ENCODE peak calls at places on chromosomes 2 and 18, in ten cellular contexts. H is colonic mucosa; Y is cardiac muscle cell; Z is small intestine; J is psoas muscle; D is A673; C is aorta; B is K562; S is CD4-positive, alpha-beta memory T cell; U is IMR-90. I is an unnamed sample. For H3K4me1 and H3K9me3, the result is how much of the 10 kb centered on the place peaks cover.

GRCh38 chr2:3045318-3045921 is 332.2 kb downstream of the EIPR1 start:
- DNase-seq in U (no peak), H (no peak), S (no peak), J (no peak), D (no peak), B (no peak), Y (no peak), Z (no peak), C (no peak), I (no peak)

GRCh38 chr2:10414000-10414451 is 34.1 kb downstream of the ODC1 start:
- DNase-seq in H (peak), U (peak), D (no peak), Y (no peak), Z (peak), J (no peak), B (no peak), S (no peak), C (no peak), I (peak)

GRCh38 chr2:221747289-221747972 is 175.3 kb upstream of the EPHA4 start:
- DNase-seq in B (no peak), U (no peak), C (no peak), Z (no peak), D (no peak), J (no peak), Y (no peak), S (no peak), H (no peak), I (no peak)

GRCh38 chr18:69102959-69103358 is 297.7 kb upstream of the DOK6 start:
- DNase-seq in S (no peak), C (no peak), B (no peak), Y (peak), U (peak), H (no peak), Z (no peak), J (no peak), D (no peak), I (no peak)

GRCh38 chr2:26355038-26355995 is 8.7 kb upstream of the ADGRF3 start:
- DNase-seq in D (peak), B (peak), C (no peak), J (no peak), S (no peak), Y (peak), H (no peak), Z (no peak), U (peak), I (peak)

GRCh38 chr18:33755918-33756590 is 178.0 kb downstream of the ASXL3 start:
- DNase-seq in J (no peak), H (peak), S (no peak), Y (peak), B (no peak), D (peak), U (peak), Z (peak), C (no peak), I (peak)

GRCh38 chr2:106147665-106148064 is 46.4 kb downstream of the UXS1 start:
- DNase-seq in D (no peak), J (no peak), C (no peak), H (no peak), Z (no peak), U (peak), B (no peak), S (peak), Y (no peak), I (no peak)

GRCh38 chr2:101698419-101699190 is 1.1 kb downstream of the MAP4K4 start:
- DNase-seq in J (no peak), Y (peak), Z (peak), H (peak), U (no peak), D (peak), B (peak), S (peak), C (no peak), I (peak)

GRCh38 chr2:237576974-237577373 is 10.6 kb downstream of the PRLH start:
- DNase-seq in Z (no peak), D (no peak), H (no peak), Y (no peak), C (peak), J (no peak), U (no peak), B (no peak), S (no peak), I (no peak)

GRCh38 chr2:207296265-207296948 is 130.7 kb upstream of the KLF7 start:
- DNase-seq in S (no peak), Y (no peak), D (no peak), C (no peak), J (no peak), B (no peak), H (no peak), Z (no peak), U (peak), I (no peak)

GRCh38 chr2:23594079-23594494 is 209.1 kb downstream of the KLHL29 start:
- DNase-seq in U (no peak), S (no peak), D (no peak), J (no peak), Z (no peak), H (no peak), C (no peak), B (no peak), Y (no peak), I (no peak)

GRCh38 chr18:32280188-32280783 is 90.4 kb downstream of the MEP1B start:
- DNase-seq in S (no peak), U (no peak), J (no peak), H (peak), Y (no peak), C (no peak), B (no peak), Z (peak), D (no peak), I (no peak)

GRCh38 chr18:886076-886475 is 18.6 kb upstream of the ADCYAP1 start:
- DNase-seq in D (no peak), Z (no peak), B (no peak), C (no peak), U (no peak), J (no peak), H (no peak), Y (no peak), S (no peak), I (no peak)

GRCh38 chr2:189954989-189955388 is 107.5 kb downstream of the MSTN start:
- DNase-seq in Z (no peak), B (no peak), S (no peak), H (no peak), Y (no peak), J (no peak), U (no peak), C (no peak), D (no peak), I (no peak)

GRCh38 chr18:48032876-48033769 is 102.7 kb upstream of the SMAD2 start:
- DNase-seq in Z (no peak), U (peak), Y (peak), B (no peak), S (no peak), D (no peak), J (no peak), H (no peak), C (no peak), I (no peak)

GRCh38 chr2:162261032-162261945 is 18.0 kb upstream of the FAP start:
- DNase-seq in C (peak), D (peak), H (peak), J (peak), Y (peak), B (no peak), U (peak), Z (peak), S (no peak), I (peak)

GRCh38 chr2:158079672-158080071 is 22.0 kb upstream of the UPP2 start:
- DNase-seq in J (no peak), U (peak), H (no peak), D (no peak), C (no peak), Z (no peak), S (no peak), Y (no peak), B (no peak), I (peak)

GRCh38 chr18:79394438-79395307 is 1.1 kb upstream of the NFATC1 start:
- DNase-seq in Z (no peak), S (peak), U (peak), H (no peak), J (no peak), Y (peak), D (peak), B (peak), C (peak), I (peak)

GRCh38 chr2:133755515-133756311 is 187.4 kb upstream of the NCKAP5 start:
- DNase-seq in H (no peak), J (no peak), D (peak), B (no peak), Y (peak), U (peak), C (no peak), Z (no peak), S (no peak), I (peak)

GRCh38 chr2:127932199-127932877 is 46.6 kb upstream of the AMMECR1L start:
- DNase-seq in U (peak), S (no peak), D (no peak), B (no peak), Z (peak), Y (peak), C (no peak), J (no peak), H (no peak), I (peak)

GRCh38 chr18:55466789-55467188 is 121.2 kb downstream of the TCF4 start:
- DNase-seq in Z (no peak), Y (no peak), C (no peak), S (no peak), U (no peak), H (no peak), J (no peak), B (no peak), D (no peak), I (no peak)

GRCh38 chr2:233165895-233166661 is 85.4 kb upstream of the ATG16L1 start:
- DNase-seq in U (no peak), C (peak), J (peak), D (no peak), H (peak), S (peak), B (peak), Y (peak), Z (peak), I (peak)

GRCh38 chr2:59025157-59025757 is 784.1 kb upstream of the FANCL start:
- DNase-seq in B (peak), J (peak), C (no peak), S (no peak), U (peak), Y (peak), H (peak), Z (peak), D (peak), I (peak)

GRCh38 chr18:55732227-55733106 is 144.5 kb upstream of the TCF4 start:
- DNase-seq in S (no peak), B (peak), Y (peak), D (no peak), C (no peak), Z (no peak), H (no peak), U (peak), J (no peak), I (no peak)

GRCh38 chr2:223012291-223012690 is 39.7 kb upstream of the KCNE4 start:
- DNase-seq in D (no peak), U (no peak), B (no peak), C (no peak), Y (no peak), S (no peak), H (no peak), J (no peak), Z (no peak), I (no peak)

GRCh38 chr2:24015562-24016375 is 5.9 kb downstream of the MFSD2B start:
- DNase-seq in C (no peak), H (no peak), Y (peak), D (no peak), B (peak), Z (no peak), S (no peak), J (no peak), U (peak), I (peak)

GRCh38 chr2:139067874-139068273 is 287.7 kb upstream of the NXPH2 start:
- DNase-seq in H (no peak), U (no peak), Y (no peak), D (no peak), S (no peak), B (no peak), Z (no peak), C (no peak), J (no peak), I (no peak)

GRCh38 chr2:176582990-176583481 is 313.8 kb downstream of the MTX2 start:
- DNase-seq in S (no peak), C (peak), D (peak), Y (peak), H (no peak), Z (no peak), J (no peak), U (peak), B (peak), I (peak)

GRCh38 chr2:169818241-169818640 is 6.5 kb downstream of the METTL5 start:
- DNase-seq in C (no peak), H (no peak), Y (no peak), U (no peak), S (no peak), J (no peak), Z (no peak), B (no peak), D (no peak), I (no peak)

GRCh38 chr18:70491734-70492348 is 203.0 kb downstream of the SOCS6 start:
- DNase-seq in H (peak), U (peak), C (peak), D (peak), Z (peak), J (no peak), B (peak), Y (peak), S (peak), I (peak)

GRCh38 chr2:183089192-183089851 is 10.8 kb downstream of the DUSP19 start:
- DNase-seq in B (no peak), S (no peak), H (no peak), J (no peak), U (no peak), Y (no peak), C (no peak), D (no peak), Z (peak), I (no peak)

GRCh38 chr2:112253261-112253807 is 1.5 kb downstream of the ZC3H8 start:
- DNase-seq in C (no peak), B (no peak), D (no peak), H (no peak), Z (no peak), S (no peak), U (no peak), Y (no peak), J (no peak), I (no peak)

GRCh38 chr2:63827749-63828148 is 13.9 kb upstream of the UGP2 start:
- DNase-seq in S (no peak), U (peak), Y (peak), H (no peak), D (no peak), Z (no peak), C (no peak), B (peak), J (no peak), I (peak)

GRCh38 chr2:174326880-174327558 is 7.7 kb upstream of the SP9 start:
- DNase-seq in H (no peak), Z (no peak), D (no peak), S (no peak), C (no peak), B (no peak), Y (no peak), J (no peak), U (no peak), I (no peak)

DNA sequence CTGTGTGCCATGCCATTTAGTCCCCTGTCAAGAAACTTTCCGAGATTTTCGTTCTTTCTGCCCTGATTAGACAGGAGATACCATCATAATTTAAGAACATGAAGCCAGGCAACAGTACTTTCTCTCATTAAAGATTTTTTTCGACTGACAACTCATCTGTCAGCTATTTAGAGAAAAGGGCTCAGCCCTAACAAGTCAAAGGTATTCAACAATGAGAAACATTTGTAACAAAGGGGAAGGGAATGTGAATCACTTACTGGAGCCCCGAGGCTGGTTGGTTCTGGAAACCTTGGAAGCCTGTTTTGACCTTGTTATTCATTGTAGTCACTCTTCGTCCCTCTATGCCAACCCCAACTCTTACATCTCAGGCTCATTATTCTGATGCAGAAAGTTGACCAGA is 199.4 kb downstream of the SPP2 start:
- DNase-seq in S (no peak), C (no peak), B (no peak), Y (peak), J (no peak), H (no peak), D (no peak), Z (no peak), U (peak), I (peak)
- H3K4me1 ChIP-seq in S (under half), C (under half), B (under half), Y (under half), J (under half), H (under half), D (under half), Z (under half), U (under half), I (half or more)

GRCh38 chr2:54949431-54949830 is 100.8 kb downstream of the RTN4 start:
- DNase-seq in U (peak), S (no peak), D (no peak), Z (no peak), J (no peak), C (no peak), H (no peak), B (no peak), Y (no peak), I (no peak)
- H3K27ac ChIP-seq in U (no peak), S (no peak), D (no peak), Z (no peak), J (no peak), C (no peak), H (no peak), B (no peak), Y (no peak), I (no peak)

GRCh38 chr2:27593240-27593639 is 10.4 kb downstream of the ZNF512 start:
- DNase-seq in Z (no peak), Y (no peak), B (no peak), J (no peak), U (no peak), H (no peak), D (no peak), S (no peak), C (no peak), I (no peak)

GRCh38 chr2:27591745-27592144 is 8.9 kb downstream of the ZNF512 start:
- DNase-seq in S (no peak), Y (peak), H (no peak), B (no peak), U (peak), D (no peak), J (no peak), Z (no peak), C (no peak), I (no peak)

GRCh38 chr2:27596627-27597026 is 13.8 kb downstream of the ZNF512 start:
- DNase-seq in B (no peak), H (no peak), D (no peak), J (no peak), C (no peak), Z (no peak), U (peak), Y (no peak), S (no peak), I (no peak)
- H3K9me3 ChIP-seq in B (under half), H (under half), D (under half), J (under half), C (under half), Z (under half), U (under half), Y (under half), S (under half), I (under half)

DNA sequence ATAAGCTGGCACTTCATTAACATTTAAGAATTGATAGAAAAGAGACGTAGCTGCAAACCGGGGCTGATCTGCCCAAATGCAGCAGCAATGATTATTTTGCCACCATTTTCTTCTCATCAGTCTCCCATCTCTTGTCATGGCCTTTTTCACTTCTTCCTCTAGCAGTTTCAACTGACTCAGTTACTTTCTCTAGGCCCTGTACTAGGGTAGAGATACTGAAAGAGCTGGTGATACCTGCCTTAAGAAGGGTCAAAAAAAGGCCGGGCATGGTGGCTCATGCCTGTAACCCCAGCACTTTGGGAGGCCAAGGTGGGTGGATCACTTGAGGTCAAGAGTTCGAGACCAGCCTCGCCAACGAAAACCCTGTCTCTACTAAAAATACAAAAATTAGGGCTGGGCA is 127.4 kb downstream of the LTBP1 start:
- DNase-seq in C (no peak), H (no peak), S (no peak), J (no peak), U (no peak), B (no peak), D (no peak), Y (no peak), Z (no peak), I (no peak)
- H3K4me1 ChIP-seq in C (under half), H (under half), S (under half), J (under half), U (under half), B (under half), D (under half), Y (under half), Z (under half), I (under half)

DNA sequence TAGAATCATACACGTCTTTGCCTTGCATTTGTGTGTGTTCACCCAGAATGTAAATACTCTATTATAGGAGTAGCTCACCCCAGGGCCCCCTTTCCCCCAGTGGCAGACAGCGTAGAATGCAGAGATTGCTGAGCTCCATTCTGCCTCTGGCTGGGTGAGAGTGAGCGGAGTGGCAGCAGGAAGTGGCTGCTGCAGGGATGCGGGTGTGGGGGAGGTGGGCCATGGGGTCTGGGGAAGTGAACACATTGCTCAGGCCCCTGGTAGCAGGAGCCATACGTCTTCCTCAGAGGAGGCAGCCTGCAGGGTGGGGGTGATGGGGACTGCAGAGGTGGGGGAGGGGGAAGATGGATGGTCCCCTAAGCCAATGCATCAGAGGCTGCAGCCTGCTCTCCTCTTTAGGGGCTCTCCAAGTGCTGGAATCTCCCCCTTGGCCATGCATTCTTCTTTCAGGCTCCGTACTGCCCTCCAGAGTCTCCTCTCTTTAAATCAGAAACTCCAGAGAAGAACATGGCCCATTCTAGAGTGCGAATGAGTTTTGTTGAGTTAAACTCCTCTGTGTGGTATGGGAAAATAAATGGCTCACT is 72.2 kb downstream of the CELF4 start:
- DNase-seq in S (no peak), Z (no peak), C (no peak), Y (no peak), J (no peak), H (no peak), B (no peak), U (no peak), D (no peak), I (no peak)
- H3K27ac ChIP-seq in S (no peak), Z (no peak), C (no peak), Y (no peak), J (no peak), H (no peak), B (no peak), U (no peak), D (no peak), I (no peak)

I was measured in SJSA1.